ENCODE peak calls at places on chromosomes 1 and 21, in five cellular contexts. C, U, I, Z and F are unnamed samples.
A peak's percentile ranks its signal among the peaks of the same experiment; 100 is the strongest.

GRCh38 chr1:20261095-20261494 is 29.6 kb upstream of the VWA5B1 start:
- DNase-seq in C (no peak), U (no peak), I (no peak), Z (no peak), F (no peak)

GRCh38 chr1:31005617-31006166 is 59.8 kb downstream of the PUM1 start:
- DNase-seq in C (no peak), U (no peak), I (no peak), Z (no peak), F (no peak)

GRCh38 chr1:11817192-11817591 is 11.2 kb downstream of the CLCN6 start:
- DNase-seq in C (no peak), U (no peak), I (no peak), Z (no peak), F (no peak)

GRCh38 chr1:117802546-117803257 is 126.7 kb downstream of the GDAP2 start:
- DNase-seq in C (no peak), U (no peak), I (no peak), Z (no peak), F (no peak)

GRCh38 chr1:7042322-7043231 is 257.3 kb downstream of the CAMTA1 start:
- DNase-seq in C (peak; percentile 44), U (no peak), I (no peak), Z (peak; percentile 23), F (no peak)

GRCh38 chr1:185561629-185562028 is 172.6 kb upstream of the HMCN1 start:
- DNase-seq in C (no peak), U (no peak), I (no peak), Z (peak; percentile 54), F (no peak)

GRCh38 chr1:20871419-20871818 is 84.3 kb upstream of the HP1BP3 start:
- DNase-seq in C (no peak), U (no peak), I (no peak), Z (no peak), F (no peak)

GRCh38 chr1:64000021-64000420 is 203.4 kb upstream of the UBE2U start:
- DNase-seq in C (no peak), U (no peak), I (no peak), Z (peak; percentile 59), F (no peak)

GRCh38 chr1:65027699-65028358 is 61.5 kb upstream of the JAK1 start:
- DNase-seq in C (no peak), U (no peak), I (peak; percentile 61), Z (no peak), F (no peak)

GRCh38 chr1:232477728-232478127 is 152.2 kb downstream of the SIPA1L2 start:
- DNase-seq in C (no peak), U (no peak), I (no peak), Z (peak; percentile 78), F (no peak)

GRCh38 chr1:18243503-18244175 is 136.0 kb downstream of the IGSF21 start:
- DNase-seq in C (no peak), U (no peak), I (no peak), Z (no peak), F (no peak)

GRCh38 chr1:201883266-201883665 is 5.4 kb upstream of the SHISA4 start:
- DNase-seq in C (no peak), U (no peak), I (no peak), Z (no peak), F (no peak)

GRCh38 chr21:45080639-45081414 is 6.4 kb downstream of the ADARB1 start:
- DNase-seq in C (peak; percentile 53), U (no peak), I (no peak), Z (no peak), F (no peak)

GRCh38 chr1:11426617-11427016 is 52.3 kb upstream of the DISP3 start:
- DNase-seq in C (no peak), U (no peak), I (no peak), Z (no peak), F (no peak)

GRCh38 chr1:228262475-228262874 is 54.6 kb downstream of the OBSCN start:
- DNase-seq in C (no peak), U (no peak), I (no peak), Z (no peak), F (no peak)

GRCh38 chr1:74693473-74693872 is 19.9 kb upstream of the ERICH3 start:
- DNase-seq in C (no peak), U (no peak), I (no peak), Z (peak; percentile 50), F (no peak)

GRCh38 chr1:68276448-68276847 is 44.1 kb upstream of the WLS start:
- DNase-seq in C (no peak), U (no peak), I (no peak), Z (no peak), F (no peak)

GRCh38 chr1:34688358-34688757 is 66.5 kb upstream of the GJB5 start:
- DNase-seq in C (peak; percentile 26), U (no peak), I (no peak), Z (no peak), F (no peak)

GRCh38 chr1:198771562-198772153 is 132.8 kb downstream of the PTPRC start:
- DNase-seq in C (peak; percentile 44), U (no peak), I (no peak), Z (peak; percentile 49), F (no peak)

GRCh38 chr1:178931843-178932551 is 61.1 kb upstream of the ANGPTL1 start:
- DNase-seq in C (peak; percentile 73), U (peak; percentile 93), I (no peak), Z (peak; percentile 89), F (no peak)

GRCh38 chr1:40040511-40041465 is at the start of gene CAP1:
- DNase-seq in C (peak; percentile 100), U (peak; percentile 99), I (peak; percentile 100), Z (peak; percentile 97), F (peak; percentile 100)

GRCh38 chr1:218346391-218347204 is 1.5 kb downstream of the TGFB2 start:
- DNase-seq in C (peak; percentile 20), U (peak; percentile 80), I (no peak), Z (no peak), F (no peak)

GRCh38 chr1:2347907-2348306 is 43.4 kb downstream of the MORN1 start:
- DNase-seq in C (no peak), U (peak; percentile 59), I (peak; percentile 12), Z (no peak), F (no peak)

GRCh38 chr1:31704261-31705079 is 653 bp upstream of the COL16A1 start:
- DNase-seq in C (peak; percentile 67), U (no peak), I (peak; percentile 48), Z (peak; percentile 57), F (no peak)

DNA sequence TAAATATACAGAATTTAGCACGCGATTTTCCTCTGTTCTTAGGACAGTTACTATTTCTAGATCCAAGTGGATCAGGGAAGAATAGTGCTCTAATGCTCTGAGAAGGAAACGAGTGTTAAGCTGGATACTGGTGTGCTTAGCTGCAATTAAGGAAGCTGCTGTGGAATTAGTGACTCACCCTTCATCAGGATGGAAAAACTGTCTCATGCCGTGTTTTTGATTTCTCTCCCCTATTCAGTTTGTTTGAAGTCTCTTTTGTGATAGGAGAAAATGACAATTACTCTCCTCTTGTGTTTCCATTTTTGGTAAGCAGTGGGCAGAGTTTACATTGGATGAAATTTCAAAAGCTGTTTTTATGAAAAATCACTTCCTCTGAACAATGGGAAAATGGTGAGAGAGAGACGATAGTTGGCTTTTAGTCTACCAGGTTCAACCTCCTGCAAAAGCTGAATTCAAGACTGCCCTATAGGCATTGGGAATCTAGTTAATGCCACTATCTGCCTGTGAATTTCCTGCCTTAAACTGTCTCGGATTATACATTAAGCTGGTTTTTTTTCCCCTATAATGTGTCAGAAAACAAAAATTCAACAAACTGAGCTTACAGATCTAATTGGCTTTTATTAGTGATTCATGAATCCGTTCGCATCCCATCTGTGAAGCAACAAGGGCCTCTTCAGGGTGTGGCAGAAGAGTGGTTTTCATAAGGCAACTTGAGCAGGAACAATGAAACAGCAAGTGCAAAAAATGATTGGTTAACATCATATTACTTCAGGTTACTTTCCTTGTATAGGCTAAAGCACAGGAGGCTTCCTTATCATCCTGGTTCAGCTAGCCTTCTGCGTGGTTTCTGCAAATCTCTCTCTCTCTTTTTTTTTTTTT is 179.9 kb downstream of the ST6GALNAC3 start:
- DNase-seq in C (peak; percentile 12), U (no peak), I (no peak), Z (peak; percentile 31), F (no peak)
- TF ChIP-seq CTCF in C (no peak), U (no peak), I (no peak), Z (no peak), F (no peak)

GRCh38 chr1:114253900-114254299 is 100.2 kb upstream of the SYT6 start:
- DNase-seq in C (no peak), U (no peak), I (no peak), Z (no peak), F (no peak)
- TF ChIP-seq CTCF in C (no peak), U (no peak), I (no peak), Z (no peak), F (no peak)

GRCh38 chr1:22418852-22419480 is 32.7 kb upstream of the ZBTB40 start:
- DNase-seq in C (no peak), U (no peak), I (no peak), Z (no peak), F (no peak)

GRCh38 chr1:22418352-22418751 is 33.3 kb upstream of the ZBTB40 start:
- DNase-seq in C (no peak), U (no peak), I (no peak), Z (no peak), F (no peak)

GRCh38 chr1:22416555-22417454 is 34.8 kb upstream of the ZBTB40 start:
- DNase-seq in C (peak; percentile 93), U (no peak), I (peak; percentile 67), Z (no peak), F (peak; percentile 90)

GRCh38 chr1:22417466-22417865 is 34.2 kb upstream of the ZBTB40 start:
- DNase-seq in C (no peak), U (no peak), I (no peak), Z (no peak), F (no peak)

DNA sequence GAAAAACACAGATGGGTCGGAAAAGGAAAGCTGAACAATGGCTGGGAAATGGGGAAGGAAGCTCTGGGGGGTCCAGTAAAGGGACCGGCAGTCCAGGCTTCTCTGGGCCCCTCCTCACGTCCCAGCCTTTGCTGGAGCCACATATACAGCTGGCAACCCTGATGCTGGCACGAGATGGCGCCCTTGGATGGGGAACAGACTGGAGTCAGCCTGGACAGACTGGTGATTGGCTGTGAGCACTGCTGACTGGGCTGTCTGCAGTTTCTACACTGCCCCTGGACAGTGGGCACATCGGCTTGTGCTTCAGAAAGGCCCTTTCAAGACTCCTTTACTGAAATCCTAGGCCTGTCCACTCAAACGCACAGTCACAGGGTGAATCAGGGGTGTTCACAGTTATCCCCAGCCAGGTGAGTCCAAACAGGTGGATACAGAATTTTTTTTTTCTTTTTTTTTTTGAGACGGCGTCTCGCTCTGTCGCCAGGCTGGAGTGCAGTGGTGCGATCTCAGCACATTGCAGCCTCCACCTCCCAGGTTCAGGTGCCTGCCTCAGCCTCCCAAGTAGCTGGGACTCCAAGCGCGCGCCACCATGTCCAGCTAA is 31.1 kb upstream of the ZBTB40 start:
- DNase-seq in C (peak; percentile 90), U (no peak), I (peak; percentile 82), Z (peak; percentile 52), F (peak; percentile 86)
- TF ChIP-seq CTCF in C (peak; percentile 91), U (peak; percentile 58), I (peak; percentile 65), Z (peak; percentile 68), F (peak; percentile 90)

DNA sequence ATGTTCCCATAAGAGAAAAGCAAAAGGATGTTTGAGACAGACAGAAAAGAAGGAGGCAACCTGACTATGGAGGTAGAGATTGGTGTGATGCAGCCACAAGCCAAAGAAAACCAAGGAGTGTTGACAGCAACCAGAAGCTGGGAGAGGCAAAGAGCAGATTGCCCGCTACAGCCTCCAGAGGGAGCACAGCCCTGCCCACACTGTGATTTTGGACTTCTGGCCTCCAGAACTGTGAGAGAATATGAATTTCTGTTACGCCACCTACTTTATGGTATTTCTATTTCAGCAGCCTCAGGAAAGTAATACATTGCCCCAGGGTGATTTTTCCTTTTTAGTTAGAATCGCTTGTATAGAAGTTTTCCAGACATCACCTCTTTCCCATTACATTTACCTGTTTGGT is 28.4 kb downstream of the SLAMF6 start:
- DNase-seq in C (peak; percentile 14), U (no peak), I (no peak), Z (no peak), F (no peak)
- TF ChIP-seq CTCF in C (peak; percentile 27), U (no peak), I (peak; percentile 7), Z (peak; percentile 25), F (peak; percentile 40)